ENCODE peak calls at places on chromosomes 7 and 10, in eight cellular contexts. V is small intestine, K is left ventricle myocardium inferior, Q is lower lobe of right lung, P is OCI-LY7, U is aorta, Y is A549, C is sigmoid colon. X is an unnamed sample. For H3K4me1, the result is how much of the 10 kb centered on the place peaks cover.

GRCh38 chr10:73338801-73339368 is 19.8 kb downstream of the CFAP70 start:
- DNase-seq in C (no peak), V (no peak), K (no peak), Y (no peak), Q (no peak), P (no peak), U (no peak), X (no peak)

GRCh38 chr10:130194991-130195645 is 58.9 kb downstream of the GLRX3 start:
- DNase-seq in V (no peak), K (no peak), U (peak), Y (no peak), P (no peak), C (no peak), Q (no peak), X (no peak)

GRCh38 chr7:95897557-95898183 is 125.3 kb downstream of the DYNC1I1 start:
- DNase-seq in P (peak), K (no peak), U (no peak), Q (no peak), V (no peak), C (no peak), Y (no peak), X (no peak)

GRCh38 chr7:111740942-111741341 is 178.7 kb upstream of the IMMP2L start:
- DNase-seq in C (no peak), V (no peak), P (no peak), Y (no peak), U (no peak), K (no peak), Q (no peak), X (no peak)

GRCh38 chr7:27062946-27063345 is 32.9 kb downstream of the HOXA1 start:
- DNase-seq in Y (no peak), P (no peak), C (no peak), U (no peak), V (no peak), Q (no peak), K (no peak), X (no peak)

GRCh38 chr7:91866599-91867148 is 13.8 kb downstream of the MTERF1 start:
- DNase-seq in C (no peak), K (no peak), P (no peak), Y (no peak), U (no peak), Q (no peak), V (no peak), X (no peak)

GRCh38 chr10:61642073-61642637 is 20.6 kb upstream of the CABCOCO1 start:
- DNase-seq in U (no peak), C (no peak), Q (no peak), P (no peak), Y (no peak), K (no peak), V (no peak), X (no peak)

GRCh38 chr7:10973942-10974716 is 457 bp downstream of the PHF14 start:
- DNase-seq in U (peak), K (peak), C (no peak), P (peak), V (peak), Y (peak), Q (no peak), X (peak)

GRCh38 chr10:113907166-113907565 is 52.7 kb downstream of the NHLRC2 start:
- DNase-seq in C (no peak), Y (peak), V (no peak), Q (no peak), U (no peak), K (no peak), P (no peak), X (no peak)

GRCh38 chr7:42085531-42085930 is 151.5 kb downstream of the GLI3 start:
- DNase-seq in Q (no peak), U (no peak), K (no peak), P (no peak), C (no peak), V (no peak), Y (no peak), X (no peak)

GRCh38 chr7:22996470-22996869 is 17.5 kb downstream of the HYCC1 start:
- DNase-seq in Q (no peak), V (no peak), P (no peak), K (no peak), U (no peak), Y (no peak), C (no peak), X (no peak)

GRCh38 chr7:23598321-23598720 is 1.1 kb downstream of the CCDC126 start:
- DNase-seq in Y (no peak), V (peak), C (no peak), U (no peak), Q (no peak), K (no peak), P (no peak), X (no peak)

GRCh38 chr7:5426226-5426475 is 2.5 kb upstream of the TNRC18 start:
- DNase-seq in Q (no peak), P (no peak), V (no peak), Y (no peak), K (no peak), U (no peak), C (no peak), X (no peak)

GRCh38 chr10:121232494-121232893 is 365.8 kb downstream of the FGFR2 start:
- DNase-seq in Y (no peak), Q (no peak), K (no peak), P (no peak), C (no peak), U (no peak), V (no peak), X (no peak)

GRCh38 chr10:71750986-71751385 is 22.3 kb downstream of the VSIR start:
- DNase-seq in Q (no peak), Y (no peak), U (no peak), P (no peak), K (no peak), C (no peak), V (no peak), X (no peak)
- H3K4me1 ChIP-seq in Q (half or more), Y (under half), U (under half), P (half or more), K (half or more), C (under half), V (under half), X (under half)

GRCh38 chr7:45088146-45088701 is 545 bp downstream of the NACAD start:
- DNase-seq in V (no peak), U (peak), Y (no peak), P (no peak), C (peak), K (no peak), Q (no peak), X (no peak)
- H3K4me3 ChIP-seq in V (no peak), U (peak), Y (no peak), P (no peak), C (peak), K (peak), Q (peak), X (peak)

GRCh38 chr10:71600856-71601255 is 118.7 kb downstream of the C10orf105 start:
- DNase-seq in C (no peak), K (no peak), U (no peak), Y (no peak), V (no peak), P (no peak), Q (no peak), X (no peak)
- H3K27ac ChIP-seq in C (no peak), K (no peak), U (no peak), Y (no peak), V (no peak), P (no peak), Q (no peak), X (no peak)

GRCh38 chr10:66671064-66671463 is 254.8 kb upstream of the LRRTM3 start:
- DNase-seq in U (no peak), V (no peak), C (no peak), K (no peak), Q (no peak), P (no peak), Y (no peak), X (no peak)

DNA sequence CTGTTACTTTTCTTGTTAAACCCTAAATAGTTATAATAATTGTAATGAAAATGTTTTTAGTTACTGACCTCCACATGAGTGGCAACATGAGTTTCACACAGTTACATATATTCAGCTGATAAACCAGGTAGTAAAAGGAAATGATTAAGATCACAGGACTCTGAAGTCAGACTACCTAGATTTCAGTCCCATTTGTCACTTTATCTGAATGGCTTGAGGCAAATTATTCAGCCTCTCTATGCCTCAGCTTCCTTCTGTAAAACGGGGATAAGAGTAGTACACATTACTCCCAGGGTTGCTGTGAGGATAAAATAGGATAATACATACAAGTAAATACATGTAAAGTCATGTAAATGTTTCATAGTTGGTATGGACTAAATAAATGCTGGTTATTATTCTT is 254.3 kb upstream of the LRRTM3 start:
- DNase-seq in K (no peak), V (no peak), C (no peak), U (no peak), Y (no peak), P (no peak), Q (no peak), X (no peak)
- H3K4me1 ChIP-seq in K (under half), V (under half), C (under half), U (under half), Y (under half), P (under half), Q (under half), X (under half)

DNA sequence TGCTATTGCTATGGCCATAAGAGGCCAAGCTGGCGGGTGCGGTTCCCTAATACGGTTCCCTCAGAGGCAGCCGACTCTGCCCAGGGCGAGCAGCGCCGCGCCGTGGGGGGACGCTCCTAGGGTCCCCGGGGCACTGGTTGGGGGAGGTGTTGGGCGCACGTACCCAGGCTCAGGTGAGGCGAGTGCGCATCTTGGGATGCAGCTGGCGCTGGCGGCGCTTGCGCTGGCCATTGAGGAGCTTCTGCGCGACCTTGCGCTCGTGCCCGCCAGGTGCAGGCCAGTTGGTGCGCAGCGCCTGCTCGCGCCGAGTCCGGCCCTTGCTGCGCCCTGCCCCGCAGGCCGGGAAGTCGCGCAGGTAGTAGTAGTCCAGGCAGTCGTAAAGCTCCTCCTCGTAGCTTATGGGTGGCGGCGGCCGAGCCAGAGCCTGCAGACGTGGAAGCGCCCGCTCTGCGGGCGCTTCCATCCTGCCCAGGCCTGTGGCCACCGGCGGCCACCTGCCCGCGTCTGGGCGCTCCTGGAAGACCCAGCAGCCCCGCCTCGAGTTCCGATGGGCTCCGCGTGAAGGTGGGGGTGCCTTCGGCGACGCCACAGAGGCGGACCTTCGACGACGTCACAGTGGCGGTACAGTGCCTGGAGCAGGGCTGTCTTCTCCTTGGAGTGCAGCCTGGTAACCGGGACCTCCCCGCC is at the start of gene NUPR2:
- DNase-seq in V (peak), C (no peak), K (no peak), Y (no peak), Q (no peak), P (no peak), U (no peak), X (peak)
- H3K4me3 ChIP-seq in V (peak), C (no peak), K (peak), Y (no peak), Q (peak), P (no peak), U (peak), X (peak)